ENCODE peak calls at places on chromosomes 13 and 19, in eight cellular contexts. One of them, this sample, is unnamed.

GRCh38 chr19:3494559-3494958 is 5.9 kb downstream of the DOHH start:
- DNase-seq in GM06990: no peak
- DNase-seq in fibroblast of lung: no peak
- DNase-seq in left ventricle myocardium inferior: no peak
- DNase-seq in A549: no peak
- DNase-seq in IMR-90: no peak
- DNase-seq in lower leg skin: no peak
- DNase-seq in spleen: no peak
- DNase-seq in this sample: no peak

GRCh38 chr19:5091576-5092215 is 122.8 kb downstream of the KDM4B start:
- DNase-seq in GM06990: no peak
- DNase-seq in fibroblast of lung: no peak
- DNase-seq in left ventricle myocardium inferior: no peak
- DNase-seq in A549: no peak
- DNase-seq in IMR-90: no peak
- DNase-seq in lower leg skin: peak
- DNase-seq in spleen: no peak
- DNase-seq in this sample: no peak

GRCh38 chr13:43686557-43686956 is 100.2 kb downstream of the ENOX1 start:
- DNase-seq in GM06990: no peak
- DNase-seq in fibroblast of lung: peak
- DNase-seq in left ventricle myocardium inferior: peak
- DNase-seq in A549: peak
- DNase-seq in IMR-90: peak
- DNase-seq in lower leg skin: peak
- DNase-seq in spleen: no peak
- DNase-seq in this sample: peak

GRCh38 chr19:8363803-8364771 is at the start of gene ANGPTL4:
- DNase-seq in GM06990: no peak
- DNase-seq in fibroblast of lung: peak
- DNase-seq in left ventricle myocardium inferior: peak
- DNase-seq in A549: peak
- DNase-seq in IMR-90: peak
- DNase-seq in lower leg skin: peak
- DNase-seq in spleen: peak
- DNase-seq in this sample: peak

GRCh38 chr13:63050287-63050686 is 1634.6 kb upstream of the PCDH20 start:
- DNase-seq in GM06990: no peak
- DNase-seq in fibroblast of lung: no peak
- DNase-seq in left ventricle myocardium inferior: no peak
- DNase-seq in A549: no peak
- DNase-seq in IMR-90: no peak
- DNase-seq in lower leg skin: no peak
- DNase-seq in spleen: no peak
- DNase-seq in this sample: no peak

GRCh38 chr13:72808917-72809500 is 27.1 kb downstream of the PIBF1 start:
- DNase-seq in GM06990: no peak
- DNase-seq in fibroblast of lung: peak
- DNase-seq in left ventricle myocardium inferior: no peak
- DNase-seq in A549: no peak
- DNase-seq in IMR-90: peak
- DNase-seq in lower leg skin: no peak
- DNase-seq in spleen: no peak
- DNase-seq in this sample: peak

GRCh38 chr13:61255035-61255796 is 160.4 kb downstream of the PCDH20 start:
- DNase-seq in GM06990: no peak
- DNase-seq in fibroblast of lung: peak
- DNase-seq in left ventricle myocardium inferior: no peak
- DNase-seq in A549: no peak
- DNase-seq in IMR-90: no peak
- DNase-seq in lower leg skin: no peak
- DNase-seq in spleen: no peak
- DNase-seq in this sample: peak

GRCh38 chr13:93144031-93144430 is 82.6 kb upstream of the GPC6 start:
- DNase-seq in GM06990: no peak
- DNase-seq in fibroblast of lung: no peak
- DNase-seq in left ventricle myocardium inferior: no peak
- DNase-seq in A549: no peak
- DNase-seq in IMR-90: no peak
- DNase-seq in lower leg skin: no peak
- DNase-seq in spleen: no peak
- DNase-seq in this sample: no peak

GRCh38 chr13:95207769-95208366 is 93.4 kb downstream of the ABCC4 start:
- DNase-seq in GM06990: peak
- DNase-seq in fibroblast of lung: no peak
- DNase-seq in left ventricle myocardium inferior: no peak
- DNase-seq in A549: no peak
- DNase-seq in IMR-90: no peak
- DNase-seq in lower leg skin: no peak
- DNase-seq in spleen: no peak
- DNase-seq in this sample: no peak

GRCh38 chr13:77375554-77375953 is 48.7 kb upstream of the MYCBP2 start:
- DNase-seq in GM06990: no peak
- DNase-seq in fibroblast of lung: no peak
- DNase-seq in left ventricle myocardium inferior: no peak
- DNase-seq in A549: no peak
- DNase-seq in IMR-90: no peak
- DNase-seq in lower leg skin: no peak
- DNase-seq in spleen: no peak
- DNase-seq in this sample: no peak

GRCh38 chr19:17286742-17287141 is 5.0 kb downstream of the ANKLE1 start:
- DNase-seq in GM06990: no peak
- DNase-seq in fibroblast of lung: no peak
- DNase-seq in left ventricle myocardium inferior: no peak
- DNase-seq in A549: no peak
- DNase-seq in IMR-90: no peak
- DNase-seq in lower leg skin: no peak
- DNase-seq in spleen: no peak
- DNase-seq in this sample: no peak

GRCh38 chr19:17285415-17286135 is 3.9 kb downstream of the ANKLE1 start:
- DNase-seq in GM06990: no peak
- DNase-seq in fibroblast of lung: no peak
- DNase-seq in left ventricle myocardium inferior: no peak
- DNase-seq in A549: no peak
- DNase-seq in IMR-90: no peak
- DNase-seq in lower leg skin: no peak
- DNase-seq in spleen: no peak
- DNase-seq in this sample: no peak

GRCh38 chr19:17286263-17286662 is 4.6 kb downstream of the ANKLE1 start:
- DNase-seq in GM06990: no peak
- DNase-seq in fibroblast of lung: no peak
- DNase-seq in left ventricle myocardium inferior: no peak
- DNase-seq in A549: no peak
- DNase-seq in IMR-90: no peak
- DNase-seq in lower leg skin: no peak
- DNase-seq in spleen: no peak
- DNase-seq in this sample: no peak

GRCh38 chr19:17292301-17293074 is 10.7 kb downstream of the ABHD8 start:
- DNase-seq in GM06990: peak
- DNase-seq in fibroblast of lung: peak
- DNase-seq in left ventricle myocardium inferior: peak
- DNase-seq in A549: peak
- DNase-seq in IMR-90: peak
- DNase-seq in lower leg skin: peak
- DNase-seq in spleen: peak
- DNase-seq in this sample: peak

GRCh38 chr19:17289489-17289888 is 7.8 kb downstream of the ANKLE1 start:
- DNase-seq in GM06990: peak
- DNase-seq in fibroblast of lung: peak
- DNase-seq in left ventricle myocardium inferior: peak
- DNase-seq in A549: peak
- DNase-seq in IMR-90: peak
- DNase-seq in lower leg skin: no peak
- DNase-seq in spleen: peak
- DNase-seq in this sample: peak
- H3K4me3 ChIP-seq in GM06990: no peak
- H3K4me3 ChIP-seq in fibroblast of lung: no peak
- H3K4me3 ChIP-seq in left ventricle myocardium inferior: peak
- H3K4me3 ChIP-seq in A549: no peak
- H3K4me3 ChIP-seq in IMR-90: no peak
- H3K4me3 ChIP-seq in lower leg skin: no peak
- H3K4me3 ChIP-seq in spleen: no peak
- H3K4me3 ChIP-seq in this sample: peak

GRCh38 chr13:111503376-111503775 is 182.9 kb downstream of the TEX29 start:
- DNase-seq in GM06990: no peak
- DNase-seq in fibroblast of lung: no peak
- DNase-seq in left ventricle myocardium inferior: no peak
- DNase-seq in A549: no peak
- DNase-seq in IMR-90: no peak
- DNase-seq in lower leg skin: no peak
- DNase-seq in spleen: no peak
- DNase-seq in this sample: no peak

GRCh38 chr13:111503905-111504695 is 183.7 kb downstream of the TEX29 start:
- DNase-seq in GM06990: no peak
- DNase-seq in fibroblast of lung: no peak
- DNase-seq in left ventricle myocardium inferior: no peak
- DNase-seq in A549: no peak
- DNase-seq in IMR-90: no peak
- DNase-seq in lower leg skin: peak
- DNase-seq in spleen: no peak
- DNase-seq in this sample: no peak

GRCh38 chr13:111506131-111506530 is 185.7 kb downstream of the TEX29 start:
- DNase-seq in GM06990: no peak
- DNase-seq in fibroblast of lung: no peak
- DNase-seq in left ventricle myocardium inferior: no peak
- DNase-seq in A549: no peak
- DNase-seq in IMR-90: no peak
- DNase-seq in lower leg skin: no peak
- DNase-seq in spleen: no peak
- DNase-seq in this sample: no peak

GRCh38 chr13:111506621-111507020 is 186.2 kb downstream of the TEX29 start:
- DNase-seq in GM06990: no peak
- DNase-seq in fibroblast of lung: no peak
- DNase-seq in left ventricle myocardium inferior: no peak
- DNase-seq in A549: no peak
- DNase-seq in IMR-90: no peak
- DNase-seq in lower leg skin: no peak
- DNase-seq in spleen: no peak
- DNase-seq in this sample: no peak

DNA sequence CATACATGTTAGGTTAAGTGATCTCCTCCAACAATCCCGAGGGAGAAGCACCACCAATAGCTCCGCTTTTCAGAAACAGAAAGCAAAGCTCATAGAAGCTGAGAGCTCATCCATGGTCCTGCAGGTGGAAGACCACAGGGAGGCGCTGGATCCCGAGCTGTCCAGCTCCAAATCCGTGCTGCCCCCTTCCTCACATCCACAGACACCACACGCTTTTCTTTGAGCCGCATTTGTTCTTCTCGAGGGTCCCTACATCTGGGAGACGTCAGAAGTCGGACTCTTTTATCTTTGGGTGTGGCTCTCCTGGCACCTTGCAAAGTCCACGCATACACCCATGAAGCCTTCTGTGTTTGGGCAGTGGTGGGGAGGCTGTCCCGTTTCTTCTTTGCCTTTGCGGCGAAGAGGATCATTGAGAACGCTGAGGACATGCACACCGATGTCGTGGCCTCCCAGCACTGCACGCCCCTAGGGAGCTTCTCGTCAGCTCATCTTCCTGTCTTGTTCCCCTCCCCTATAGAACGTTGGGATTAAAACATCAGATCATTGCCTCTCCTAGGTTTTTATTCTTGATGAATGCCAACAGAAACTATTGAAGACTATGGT is 184.8 kb downstream of the TEX29 start:
- DNase-seq in GM06990: no peak
- DNase-seq in fibroblast of lung: no peak
- DNase-seq in left ventricle myocardium inferior: no peak
- DNase-seq in A549: peak
- DNase-seq in IMR-90: no peak
- DNase-seq in lower leg skin: no peak
- DNase-seq in spleen: no peak
- DNase-seq in this sample: no peak
- TF ChIP-seq CTCF in GM06990: no peak
- TF ChIP-seq CTCF in fibroblast of lung: no peak
- TF ChIP-seq CTCF in left ventricle myocardium inferior: peak
- TF ChIP-seq CTCF in A549: peak
- TF ChIP-seq CTCF in IMR-90: no peak
- TF ChIP-seq CTCF in lower leg skin: no peak
- TF ChIP-seq CTCF in spleen: no peak
- TF ChIP-seq CTCF in this sample: no peak

GRCh38 chr13:48397744-48398143 is 15.2 kb downstream of the LPAR6 start:
- DNase-seq in GM06990: no peak
- DNase-seq in fibroblast of lung: no peak
- DNase-seq in left ventricle myocardium inferior: no peak
- DNase-seq in A549: no peak
- DNase-seq in IMR-90: no peak
- DNase-seq in lower leg skin: no peak
- DNase-seq in spleen: no peak
- DNase-seq in this sample: no peak

GRCh38 chr13:48391257-48391656 is 21.7 kb downstream of the LPAR6 start:
- DNase-seq in GM06990: no peak
- DNase-seq in fibroblast of lung: no peak
- DNase-seq in left ventricle myocardium inferior: no peak
- DNase-seq in A549: no peak
- DNase-seq in IMR-90: no peak
- DNase-seq in lower leg skin: no peak
- DNase-seq in spleen: no peak
- DNase-seq in this sample: no peak

GRCh38 chr13:48398450-48399095 is 14.3 kb downstream of the LPAR6 start:
- DNase-seq in GM06990: no peak
- DNase-seq in fibroblast of lung: no peak
- DNase-seq in left ventricle myocardium inferior: no peak
- DNase-seq in A549: no peak
- DNase-seq in IMR-90: peak
- DNase-seq in lower leg skin: no peak
- DNase-seq in spleen: no peak
- DNase-seq in this sample: peak

GRCh38 chr13:48393698-48394085 is 19.2 kb downstream of the LPAR6 start:
- DNase-seq in GM06990: no peak
- DNase-seq in fibroblast of lung: no peak
- DNase-seq in left ventricle myocardium inferior: no peak
- DNase-seq in A549: no peak
- DNase-seq in IMR-90: no peak
- DNase-seq in lower leg skin: no peak
- DNase-seq in spleen: no peak
- DNase-seq in this sample: no peak

GRCh38 chr13:48393030-48393697 is 19.7 kb downstream of the LPAR6 start:
- DNase-seq in GM06990: no peak
- DNase-seq in fibroblast of lung: no peak
- DNase-seq in left ventricle myocardium inferior: no peak
- DNase-seq in A549: no peak
- DNase-seq in IMR-90: no peak
- DNase-seq in lower leg skin: no peak
- DNase-seq in spleen: no peak
- DNase-seq in this sample: no peak
- H3K4me3 ChIP-seq in GM06990: no peak
- H3K4me3 ChIP-seq in fibroblast of lung: no peak
- H3K4me3 ChIP-seq in left ventricle myocardium inferior: no peak
- H3K4me3 ChIP-seq in A549: no peak
- H3K4me3 ChIP-seq in IMR-90: no peak
- H3K4me3 ChIP-seq in lower leg skin: no peak
- H3K4me3 ChIP-seq in spleen: no peak
- H3K4me3 ChIP-seq in this sample: no peak

DNA sequence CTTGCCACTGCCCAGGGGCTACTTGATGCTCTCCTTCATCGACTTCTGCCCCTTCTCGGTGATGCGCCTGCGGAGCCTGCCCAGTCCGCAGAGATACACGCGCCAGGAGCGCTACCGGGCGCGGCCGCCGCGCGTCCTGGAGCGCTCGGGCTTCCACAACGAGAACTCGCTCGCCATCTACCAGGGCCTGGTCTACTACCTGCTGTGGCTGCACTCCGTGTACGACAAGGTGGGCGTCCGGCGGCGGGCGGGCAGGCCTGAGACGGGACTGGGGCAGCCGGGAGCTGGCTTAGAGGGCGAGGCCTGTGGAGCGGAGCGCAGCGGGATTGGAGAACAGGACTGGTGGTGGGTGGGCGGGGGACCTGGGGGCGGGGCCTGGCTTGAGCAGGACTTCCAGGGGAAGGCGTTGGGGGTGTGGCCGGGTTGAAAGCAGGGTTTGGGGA is 12.7 kb upstream of the PSMD8 start:
- DNase-seq in GM06990: peak
- DNase-seq in fibroblast of lung: peak
- DNase-seq in left ventricle myocardium inferior: peak
- DNase-seq in A549: peak
- DNase-seq in IMR-90: peak
- DNase-seq in lower leg skin: peak
- DNase-seq in spleen: peak
- DNase-seq in this sample: peak
- TF ChIP-seq CTCF in GM06990: peak
- TF ChIP-seq CTCF in fibroblast of lung: no peak
- TF ChIP-seq CTCF in left ventricle myocardium inferior: peak
- TF ChIP-seq CTCF in A549: no peak
- TF ChIP-seq CTCF in IMR-90: no peak
- TF ChIP-seq CTCF in lower leg skin: no peak
- TF ChIP-seq CTCF in spleen: peak
- TF ChIP-seq CTCF in this sample: no peak

This sample was measured in fibroblast of pulmonary artery.